ENCODE peak calls at places on chromosomes 11 and 22, in five cellular contexts. Q is ACHN; Y is stimulated activated CD4-positive, alpha-beta T cell treated with anti-CD3 and anti-CD28 coated beads, Interleukin-2, amount 100 ng/mL, for 48 hours; V is H4; D is mesothelial cell of epicardium. F is an unnamed sample.

GRCh38 chr11:57819272-57819979 is 57.8 kb downstream of the CTNND1 start:
- DNase-seq in Q (no peak), Y (no peak), V (no peak), D (no peak), F (no peak)

GRCh38 chr11:17164361-17165246 is 43.2 kb downstream of the PIK3C2A start:
- DNase-seq in Q (no peak), Y (no peak), V (no peak), D (no peak), F (no peak)

GRCh38 chr22:35973388-35973787 is 55.2 kb downstream of the RBFOX2 start:
- DNase-seq in Q (no peak), Y (no peak), V (no peak), D (no peak), F (no peak)

GRCh38 chr11:118610773-118611432 is 3.5 kb downstream of the PHLDB1 start:
- DNase-seq in Q (no peak), Y (peak; percentile 88), V (no peak), D (peak; percentile 86), F (peak; percentile 58)

GRCh38 chr22:22810018-22810427 is 77.6 kb upstream of the IGLL5 start:
- DNase-seq in Q (peak; percentile 47), Y (peak; percentile 58), V (peak; percentile 12), D (peak; percentile 63), F (peak; percentile 14)

GRCh38 chr22:40177738-40178416 is at the start of gene TNRC6B:
- DNase-seq in Q (peak; percentile 97), Y (peak; percentile 49), V (peak; percentile 99), D (peak; percentile 55), F (peak; percentile 97)

GRCh38 chr11:103055174-103055890 is 36.6 kb downstream of the DCUN1D5 start:
- DNase-seq in Q (peak; percentile 60), Y (no peak), V (peak; percentile 52), D (no peak), F (peak; percentile 65)

GRCh38 chr11:126834149-126834548 is 166.4 kb downstream of the KIRREL3 start:
- DNase-seq in Q (peak; percentile 57), Y (no peak), V (peak; percentile 71), D (no peak), F (no peak)

GRCh38 chr11:121482231-121483129 is 29.7 kb upstream of the SORL1-AS1 start:
- DNase-seq in Q (no peak), Y (no peak), V (no peak), D (no peak), F (no peak)

GRCh38 chr22:39520874-39521857 is 804 bp downstream of the ATF4 start:
- DNase-seq in Q (peak; percentile 60), Y (peak; percentile 71), V (peak; percentile 64), D (peak; percentile 74), F (peak; percentile 85)

GRCh38 chr11:114928260-114928870 is 250.0 kb downstream of the NXPE2 start:
- DNase-seq in Q (no peak), Y (no peak), V (no peak), D (no peak), F (no peak)

GRCh38 chr22:47891609-47892008 is 1129.2 kb downstream of the TBC1D22A start:
- DNase-seq in Q (no peak), Y (no peak), V (no peak), D (no peak), F (no peak)

GRCh38 chr11:121437018-121437685 is 15.0 kb upstream of the SORL1 start:
- DNase-seq in Q (no peak), Y (no peak), V (no peak), D (no peak), F (no peak)

GRCh38 chr11:35390737-35391682 is 28.3 kb downstream of the SLC1A2 start:
- DNase-seq in Q (no peak), Y (peak; percentile 29), V (peak; percentile 85), D (no peak), F (peak; percentile 77)

GRCh38 chr11:35163209-35163608 is 24.2 kb downstream of the CD44 start:
- DNase-seq in Q (peak; percentile 95), Y (no peak), V (peak; percentile 54), D (no peak), F (peak; percentile 64)

GRCh38 chr11:128026596-128026995 is 560.8 kb downstream of the ETS1 start:
- DNase-seq in Q (peak; percentile 6), Y (no peak), V (peak; percentile 74), D (no peak), F (peak; percentile 95)

GRCh38 chr22:45929649-45930048 is 47.3 kb downstream of the WNT7B start:
- DNase-seq in Q (no peak), Y (no peak), V (no peak), D (no peak), F (no peak)

GRCh38 chr22:31179345-31179744 is 19.4 kb downstream of the RNF185 start:
- DNase-seq in Q (peak; percentile 74), Y (no peak), V (peak; percentile 31), D (no peak), F (peak; percentile 82)

GRCh38 chr11:101034076-101034475 is 95.5 kb downstream of the PGR start:
- DNase-seq in Q (no peak), Y (no peak), V (no peak), D (no peak), F (no peak)

GRCh38 chr11:70192666-70193410 is 10.3 kb upstream of the FADD start:
- DNase-seq in Q (no peak), Y (no peak), V (no peak), D (no peak), F (no peak)

GRCh38 chr11:612201-612960 is 3.4 kb downstream of the IRF7 start:
- DNase-seq in Q (peak; percentile 33), Y (no peak), V (peak; percentile 43), D (no peak), F (peak; percentile 24)

GRCh38 chr11:69114811-69115523 is 40.8 kb upstream of the SMIM38 start:
- DNase-seq in Q (no peak), Y (no peak), V (no peak), D (no peak), F (no peak)

GRCh38 chr22:43142881-43143562 is at the start of gene MCAT:
- DNase-seq in Q (peak; percentile 74), Y (peak; percentile 78), V (peak; percentile 59), D (peak; percentile 78), F (peak; percentile 73)

GRCh38 chr11:104609297-104609696 is 289.0 kb downstream of the CASP12 start:
- DNase-seq in Q (peak; percentile 44), Y (peak; percentile 9), V (peak; percentile 73), D (no peak), F (peak; percentile 84)

GRCh38 chr11:66891849-66892660 is 35.2 kb downstream of the LRFN4 start:
- DNase-seq in Q (peak; percentile 82), Y (peak; percentile 47), V (peak; percentile 90), D (no peak), F (peak; percentile 94)

GRCh38 chr11:47391077-47391583 is 12.8 kb upstream of the SPI1 start:
- DNase-seq in Q (no peak), Y (no peak), V (no peak), D (no peak), F (no peak)

GRCh38 chr11:129503646-129504045 is 128.0 kb downstream of the BARX2 start:
- DNase-seq in Q (no peak), Y (no peak), V (no peak), D (no peak), F (no peak)

GRCh38 chr22:46636221-46637002 is 16.2 kb downstream of the GRAMD4 start:
- DNase-seq in Q (no peak), Y (no peak), V (no peak), D (no peak), F (no peak)

GRCh38 chr11:73585834-73586575 is 11.9 kb downstream of the FAM168A start:
- DNase-seq in Q (no peak), Y (no peak), V (no peak), D (no peak), F (no peak)

GRCh38 chr22:41380993-41381328 is 781 bp upstream of the TEF start:
- DNase-seq in Q (peak; percentile 57), Y (no peak), V (peak; percentile 74), D (no peak), F (peak; percentile 93)

GRCh38 chr22:35352214-35353111 is 28.4 kb upstream of the HMOX1 start:
- DNase-seq in Q (peak; percentile 66), Y (peak; percentile 51), V (no peak), D (no peak), F (peak; percentile 53)

GRCh38 chr11:70951139-70951804 is 301.1 kb downstream of the SHANK2 start:
- DNase-seq in Q (no peak), Y (no peak), V (no peak), D (no peak), F (no peak)

GRCh38 chr11:71301858-71302533 is 49.6 kb upstream of the SHANK2 start:
- DNase-seq in Q (no peak), Y (no peak), V (no peak), D (peak; percentile 31), F (no peak)

GRCh38 chr22:49930596-49931412 is 12.4 kb downstream of the CRELD2 start:
- DNase-seq in Q (peak; percentile 58), Y (peak; percentile 39), V (peak; percentile 89), D (no peak), F (peak; percentile 65)

GRCh38 chr22:47020157-47020556 is 257.7 kb downstream of the TBC1D22A start:
- DNase-seq in Q (no peak), Y (no peak), V (no peak), D (no peak), F (no peak)

GRCh38 chr11:100930185-100930778 is 199.3 kb downstream of the PGR start:
- DNase-seq in Q (peak; percentile 67), Y (no peak), V (peak; percentile 68), D (no peak), F (peak; percentile 57)

GRCh38 chr22:30574095-30574981 is at the start of gene GAL3ST1:
- DNase-seq in Q (peak; percentile 69), Y (no peak), V (no peak), D (no peak), F (no peak)

GRCh38 chr22:36505998-36506635 is 723 bp downstream of the FOXRED2 start:
- DNase-seq in Q (no peak), Y (no peak), V (no peak), D (no peak), F (no peak)

F was measured in fibroblast of gingiva.